ENCODE peak calls at places on chromosome 6, in six cellular contexts. H is HCT116, G is SK-N-SH, D is H1, W is HepG2, A is GM12878. J is an unnamed sample.

GRCh38 chr6:32203435-32204267 is 11.2 kb upstream of the GPSM3 start:
- DNase-seq in H (no peak), G (no peak), D (no peak), W (no peak), A (no peak), J (no peak)

GRCh38 chr6:7153807-7154206 is 46.0 kb downstream of the RREB1 start:
- DNase-seq in H (no peak), G (no peak), D (no peak), W (no peak), A (no peak), J (peak)

GRCh38 chr6:102798631-102799030 is 1405.1 kb downstream of the GRIK2 start:
- DNase-seq in H (no peak), G (no peak), D (peak), W (no peak), A (no peak), J (no peak)

GRCh38 chr6:2245954-2246863 is 804 bp upstream of the GMDS start:
- DNase-seq in H (peak), G (peak), D (no peak), W (peak), A (no peak), J (peak)

GRCh38 chr6:131387706-131388455 is 185.1 kb upstream of the ARG1 start:
- DNase-seq in H (no peak), G (no peak), D (no peak), W (no peak), A (no peak), J (no peak)

GRCh38 chr6:128495536-128496333 is 24.7 kb downstream of the PTPRK start:
- DNase-seq in H (no peak), G (no peak), D (no peak), W (peak), A (no peak), J (no peak)

GRCh38 chr6:155523821-155524238 is 68.2 kb upstream of the NOX3 start:
- DNase-seq in H (no peak), G (no peak), D (peak), W (no peak), A (no peak), J (no peak)

GRCh38 chr6:45822864-45823263 is 192.8 kb downstream of the CLIC5 start:
- DNase-seq in H (no peak), G (no peak), D (no peak), W (no peak), A (no peak), J (no peak)

GRCh38 chr6:43247115-43247999 is 4.1 kb downstream of the TTBK1 start:
- DNase-seq in H (peak), G (peak), D (peak), W (peak), A (no peak), J (peak)

GRCh38 chr6:34247481-34248197 is 1.2 kb downstream of the SMIM29 start:
- DNase-seq in H (no peak), G (no peak), D (no peak), W (no peak), A (no peak), J (peak)

GRCh38 chr6:154835307-154835706 is 102.1 kb downstream of the SCAF8 start:
- DNase-seq in H (no peak), G (no peak), D (no peak), W (no peak), A (no peak), J (no peak)

GRCh38 chr6:125019873-125020272 is 57.6 kb downstream of the RNF217 start:
- DNase-seq in H (no peak), G (no peak), D (no peak), W (no peak), A (no peak), J (no peak)

GRCh38 chr6:96194675-96195074 is 178.9 kb downstream of the FUT9 start:
- DNase-seq in H (no peak), G (no peak), D (no peak), W (no peak), A (no peak), J (no peak)

GRCh38 chr6:2476376-2476775 is 231.0 kb upstream of the GMDS start:
- DNase-seq in H (peak), G (no peak), D (no peak), W (no peak), A (no peak), J (no peak)

GRCh38 chr6:132505158-132505557 is 7.8 kb downstream of the STX7 start:
- DNase-seq in H (no peak), G (no peak), D (no peak), W (no peak), A (no peak), J (no peak)

GRCh38 chr6:73985891-73986290 is 289.9 kb downstream of the CD109 start:
- DNase-seq in H (peak), G (no peak), D (peak), W (no peak), A (no peak), J (no peak)

GRCh38 chr6:93423542-93423941 is 4.2 kb upstream of the EPHA7 start:
- DNase-seq in H (peak), G (peak), D (no peak), W (peak), A (no peak), J (no peak)

GRCh38 chr6:119192200-119192599 is 113.7 kb upstream of the FAM184A start:
- DNase-seq in H (no peak), G (no peak), D (no peak), W (no peak), A (no peak), J (no peak)

GRCh38 chr6:77332915-77333623 is 130.2 kb downstream of the HTR1B start:
- DNase-seq in H (no peak), G (no peak), D (no peak), W (no peak), A (no peak), J (no peak)

GRCh38 chr6:159052720-159053119 is 7.9 kb upstream of the TAGAP start:
- DNase-seq in H (no peak), G (no peak), D (no peak), W (no peak), A (no peak), J (no peak)

GRCh38 chr6:16639689-16640480 is 121.4 kb downstream of the ATXN1 start:
- DNase-seq in H (no peak), G (no peak), D (no peak), W (no peak), A (no peak), J (no peak)

GRCh38 chr6:3805448-3806123 is 43.6 kb upstream of the FAM50B start:
- DNase-seq in H (no peak), G (no peak), D (no peak), W (peak), A (no peak), J (no peak)

GRCh38 chr6:151137441-151137984 is 102.3 kb upstream of the AKAP12 start:
- DNase-seq in H (no peak), G (no peak), D (no peak), W (no peak), A (no peak), J (no peak)
- TF ChIP-seq RAD21 in H (no peak), G (no peak), D (no peak), W (no peak), A (no peak), J (no peak)

GRCh38 chr6:167102318-167102717 is 20.6 kb upstream of the CCR6 start:
- DNase-seq in H (no peak), G (no peak), D (no peak), W (no peak), A (no peak), J (no peak)

GRCh38 chr6:167105060-167105459 is 17.8 kb upstream of the CCR6 start:
- DNase-seq in H (no peak), G (no peak), D (no peak), W (no peak), A (no peak), J (no peak)

GRCh38 chr6:167100241-167100674 is 22.6 kb upstream of the CCR6 start:
- DNase-seq in H (no peak), G (no peak), D (no peak), W (no peak), A (no peak), J (peak)

GRCh38 chr6:167104388-167104787 is 18.5 kb upstream of the CCR6 start:
- DNase-seq in H (no peak), G (no peak), D (no peak), W (no peak), A (no peak), J (no peak)

GRCh38 chr6:167103041-167103816 is 19.7 kb upstream of the CCR6 start:
- DNase-seq in H (no peak), G (no peak), D (no peak), W (peak), A (no peak), J (no peak)
- TF ChIP-seq POLR2AphosphoS5 in H (no peak), G (no peak), D (no peak), W (no peak), A (no peak), J (no peak)

GRCh38 chr6:168232528-168232927 is 87.0 kb downstream of the DACT2 start:
- DNase-seq in H (no peak), G (no peak), D (no peak), W (no peak), A (no peak), J (no peak)

GRCh38 chr6:168232046-168232445 is 87.5 kb downstream of the DACT2 start:
- DNase-seq in H (no peak), G (no peak), D (no peak), W (peak), A (no peak), J (no peak)

GRCh38 chr6:168231393-168231957 is 88.1 kb downstream of the DACT2 start:
- DNase-seq in H (no peak), G (no peak), D (no peak), W (no peak), A (no peak), J (no peak)

GRCh38 chr6:168229368-168229752 is 90.2 kb downstream of the DACT2 start:
- DNase-seq in H (no peak), G (no peak), D (no peak), W (no peak), A (no peak), J (no peak)

GRCh38 chr6:168232989-168233874 is 86.3 kb downstream of the DACT2 start:
- DNase-seq in H (no peak), G (no peak), D (no peak), W (no peak), A (no peak), J (no peak)
- TF ChIP-seq RAD21 in H (no peak), G (no peak), D (peak), W (no peak), A (no peak), J (no peak)

GRCh38 chr6:53066059-53066406 is 829 bp downstream of the FBXO9 start:
- DNase-seq in H (no peak), G (no peak), D (no peak), W (no peak), A (no peak), J (peak)

GRCh38 chr6:53066874-53067273 is 1.7 kb downstream of the FBXO9 start:
- DNase-seq in H (no peak), G (no peak), D (no peak), W (no peak), A (no peak), J (no peak)

GRCh38 chr6:53065266-53066058 is at the start of gene FBXO9:
- DNase-seq in H (no peak), G (peak), D (no peak), W (peak), A (no peak), J (peak)

GRCh38 chr6:53062369-53062639 is 2.9 kb upstream of the FBXO9 start:
- DNase-seq in H (no peak), G (no peak), D (no peak), W (no peak), A (no peak), J (no peak)

GRCh38 chr6:53064726-53065265 is 408 bp upstream of the FBXO9 start:
- DNase-seq in H (peak), G (peak), D (peak), W (peak), A (peak), J (peak)
- TF ChIP-seq POLR2AphosphoS5 in H (no peak), G (peak), D (no peak), W (peak), A (no peak), J (no peak)

GRCh38 chr6:117776441-117776840 is 101.2 kb downstream of the NUS1 start:
- DNase-seq in H (no peak), G (no peak), D (no peak), W (peak), A (no peak), J (no peak)

GRCh38 chr6:117771403-117771802 is 96.1 kb downstream of the NUS1 start:
- DNase-seq in H (no peak), G (no peak), D (no peak), W (no peak), A (peak), J (no peak)
- TF ChIP-seq RAD21 in H (no peak), G (no peak), D (no peak), W (no peak), A (no peak), J (no peak)

DNA sequence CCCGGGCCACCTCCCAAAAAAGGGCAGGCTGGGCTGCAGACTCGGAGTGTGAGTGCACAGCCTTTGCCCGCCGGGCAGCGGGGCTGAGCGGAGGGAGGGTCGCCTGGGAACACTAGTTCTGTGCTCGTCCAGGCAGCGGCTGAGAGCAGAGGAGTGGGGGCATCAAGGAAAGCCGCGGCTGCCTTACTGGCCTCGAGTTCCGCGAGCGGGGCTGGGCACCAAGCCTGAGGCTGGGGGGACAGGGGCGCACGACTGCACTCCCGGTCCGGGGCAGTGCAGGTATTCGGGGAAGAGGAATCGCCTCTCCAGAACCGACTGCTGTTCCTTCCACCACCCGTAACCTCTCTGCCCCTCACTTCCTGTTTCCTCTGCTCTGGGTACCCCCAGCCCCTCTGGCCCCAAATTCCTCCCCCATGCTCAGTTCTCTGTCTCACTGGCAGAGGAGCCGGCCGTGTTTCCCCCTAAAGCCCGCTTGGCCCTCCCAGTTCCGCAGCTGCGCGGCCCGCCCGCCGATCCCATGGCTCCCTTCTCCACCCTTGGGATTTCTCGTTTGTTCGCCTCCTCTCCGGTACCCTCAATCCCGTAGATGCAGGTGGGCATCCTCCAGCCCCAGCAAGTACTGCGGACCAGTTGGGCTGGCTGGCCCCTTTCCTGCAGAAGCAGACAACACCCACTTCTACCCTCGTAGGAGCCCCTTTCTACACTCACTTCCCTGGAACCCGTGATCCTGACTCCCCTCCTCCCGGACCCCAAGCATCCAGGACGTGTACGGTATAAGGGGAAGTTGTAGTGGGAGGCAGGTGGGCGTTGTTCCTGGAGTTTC is 5.1 kb downstream of the RING1 start:
- DNase-seq in H (no peak), G (peak), D (no peak), W (no peak), A (no peak), J (peak)
- TF ChIP-seq POLR2AphosphoS5 in H (peak), G (peak), D (no peak), W (no peak), A (peak), J (peak)

DNA sequence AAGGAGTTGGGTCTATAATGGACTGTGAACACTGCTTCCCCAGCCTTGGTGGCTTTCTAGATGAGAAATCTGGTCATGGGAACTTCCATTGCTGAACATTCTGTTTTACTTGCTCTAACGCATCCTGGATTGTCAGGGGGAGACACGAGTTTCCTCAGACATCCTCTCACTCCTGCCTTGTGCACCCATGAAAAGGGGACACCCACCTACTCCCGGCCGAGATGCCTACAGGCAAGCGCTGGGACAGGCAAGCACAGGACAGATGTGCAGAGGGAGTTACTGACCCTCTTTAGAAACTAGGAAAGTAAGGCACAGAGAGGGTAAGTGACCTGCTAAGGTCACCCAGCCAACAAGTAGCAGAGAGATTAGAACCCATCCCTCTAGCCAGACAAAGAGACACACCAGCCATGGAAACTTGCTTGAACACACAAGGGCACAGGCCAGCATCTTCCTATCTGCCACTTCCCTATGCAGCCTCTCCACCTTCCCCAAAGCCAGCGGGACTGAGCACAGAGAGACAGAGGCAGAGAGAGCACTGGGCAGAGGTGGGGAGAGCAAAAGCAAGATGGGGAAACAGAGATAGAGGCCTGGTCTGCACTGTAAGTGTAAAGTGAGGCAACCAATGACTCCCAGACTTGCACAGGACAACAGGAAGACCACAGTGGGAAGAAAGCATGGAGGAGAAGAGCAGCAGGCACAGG is 845 bp upstream of the SFTA2 start:
- DNase-seq in H (no peak), G (no peak), D (no peak), W (no peak), A (no peak), J (no peak)
- TF ChIP-seq RAD21 in H (no peak), G (no peak), D (no peak), W (no peak), A (no peak), J (no peak)

GRCh38 chr6:139605350-139605749 is 230.9 kb upstream of the CITED2 start:
- DNase-seq in H (no peak), G (no peak), D (no peak), W (no peak), A (no peak), J (no peak)
- TF ChIP-seq POLR2AphosphoS5 in H (no peak), G (no peak), D (no peak), W (no peak), A (no peak), J (no peak)